ENCODE peak calls at places on chromosomes 7 and 10, in six cellular contexts. One of them, this sample, is unnamed.

GRCh38 chr7:72017756-72018155 is 394.4 kb downstream of the CALN1 start:
- DNase-seq in HepG2: no peak
- DNase-seq in H1: no peak
- DNase-seq in K562: no peak
- DNase-seq in GM12891: no peak
- DNase-seq in GM12878: no peak
- DNase-seq in this sample: no peak

GRCh38 chr10:17075975-17076374 is 53.6 kb downstream of the CUBN start:
- DNase-seq in HepG2: no peak
- DNase-seq in GM12891: no peak
- DNase-seq in K562: no peak
- DNase-seq in GM12878: no peak
- DNase-seq in H1: no peak
- DNase-seq in this sample: no peak

GRCh38 chr7:34748244-34749039 is 90.4 kb downstream of the NPSR1 start:
- DNase-seq in GM12891: no peak
- DNase-seq in H1: no peak
- DNase-seq in GM12878: no peak
- DNase-seq in K562: no peak
- DNase-seq in HepG2: peak; percentile 99
- DNase-seq in this sample: no peak

GRCh38 chr10:46068905-46069304 is 22.8 kb upstream of the MSMB start:
- DNase-seq in GM12891: no peak
- DNase-seq in H1: no peak
- DNase-seq in K562: no peak
- DNase-seq in HepG2: no peak
- DNase-seq in GM12878: no peak
- DNase-seq in this sample: no peak

GRCh38 chr7:140719711-140720110 is 23.2 kb downstream of the NDUFB2 start:
- DNase-seq in HepG2: no peak
- DNase-seq in H1: no peak
- DNase-seq in K562: no peak
- DNase-seq in GM12891: no peak
- DNase-seq in GM12878: peak; percentile 11
- DNase-seq in this sample: no peak

GRCh38 chr7:99137418-99138180 is 6.3 kb downstream of the SMURF1 start:
- DNase-seq in H1: peak; percentile 49
- DNase-seq in GM12891: no peak
- DNase-seq in GM12878: no peak
- DNase-seq in HepG2: no peak
- DNase-seq in K562: no peak
- DNase-seq in this sample: no peak

GRCh38 chr7:105497016-105497415 is 25.1 kb downstream of the PUS7 start:
- DNase-seq in GM12878: no peak
- DNase-seq in GM12891: no peak
- DNase-seq in K562: no peak
- DNase-seq in HepG2: no peak
- DNase-seq in H1: no peak
- DNase-seq in this sample: no peak

GRCh38 chr7:13991791-13992620 is 2.5 kb upstream of the ETV1 start:
- DNase-seq in K562: peak; percentile 22
- DNase-seq in H1: no peak
- DNase-seq in GM12891: no peak
- DNase-seq in GM12878: no peak
- DNase-seq in HepG2: no peak
- DNase-seq in this sample: no peak

GRCh38 chr7:148883233-148884048 is 650 bp downstream of the EZH2 start:
- DNase-seq in GM12891: peak; percentile 29
- DNase-seq in H1: no peak
- DNase-seq in GM12878: no peak
- DNase-seq in K562: peak; percentile 55
- DNase-seq in HepG2: no peak
- DNase-seq in this sample: peak; percentile 32

GRCh38 chr7:141706394-141707064 is 1.6 kb upstream of the WEE2 start:
- DNase-seq in K562: no peak
- DNase-seq in GM12878: no peak
- DNase-seq in HepG2: no peak
- DNase-seq in GM12891: no peak
- DNase-seq in H1: no peak
- DNase-seq in this sample: no peak

GRCh38 chr7:151014950-151015349 is 9.3 kb downstream of the ATG9B start:
- DNase-seq in HepG2: no peak
- DNase-seq in GM12891: no peak
- DNase-seq in H1: no peak
- DNase-seq in GM12878: no peak
- DNase-seq in K562: no peak
- DNase-seq in this sample: no peak

GRCh38 chr10:63240807-63241206 is 107.7 kb downstream of the NRBF2 start:
- DNase-seq in GM12891: no peak
- DNase-seq in H1: no peak
- DNase-seq in K562: no peak
- DNase-seq in GM12878: no peak
- DNase-seq in HepG2: no peak
- DNase-seq in this sample: no peak

GRCh38 chr7:51326646-51327286 is 10.2 kb upstream of the COBL start:
- DNase-seq in GM12878: no peak
- DNase-seq in H1: peak; percentile 82
- DNase-seq in GM12891: no peak
- DNase-seq in HepG2: no peak
- DNase-seq in K562: no peak
- DNase-seq in this sample: no peak

GRCh38 chr7:51325231-51325630 is 8.6 kb upstream of the COBL start:
- DNase-seq in H1: no peak
- DNase-seq in HepG2: no peak
- DNase-seq in GM12878: no peak
- DNase-seq in K562: peak; percentile 27
- DNase-seq in GM12891: no peak
- DNase-seq in this sample: no peak

GRCh38 chr7:51325937-51326336 is 9.3 kb upstream of the COBL start:
- DNase-seq in H1: no peak
- DNase-seq in K562: no peak
- DNase-seq in GM12891: no peak
- DNase-seq in HepG2: no peak
- DNase-seq in GM12878: no peak
- DNase-seq in this sample: no peak

GRCh38 chr7:51321961-51322515 is 5.4 kb upstream of the COBL start:
- DNase-seq in H1: no peak
- DNase-seq in GM12891: no peak
- DNase-seq in K562: no peak
- DNase-seq in HepG2: no peak
- DNase-seq in GM12878: no peak
- DNase-seq in this sample: no peak

DNA sequence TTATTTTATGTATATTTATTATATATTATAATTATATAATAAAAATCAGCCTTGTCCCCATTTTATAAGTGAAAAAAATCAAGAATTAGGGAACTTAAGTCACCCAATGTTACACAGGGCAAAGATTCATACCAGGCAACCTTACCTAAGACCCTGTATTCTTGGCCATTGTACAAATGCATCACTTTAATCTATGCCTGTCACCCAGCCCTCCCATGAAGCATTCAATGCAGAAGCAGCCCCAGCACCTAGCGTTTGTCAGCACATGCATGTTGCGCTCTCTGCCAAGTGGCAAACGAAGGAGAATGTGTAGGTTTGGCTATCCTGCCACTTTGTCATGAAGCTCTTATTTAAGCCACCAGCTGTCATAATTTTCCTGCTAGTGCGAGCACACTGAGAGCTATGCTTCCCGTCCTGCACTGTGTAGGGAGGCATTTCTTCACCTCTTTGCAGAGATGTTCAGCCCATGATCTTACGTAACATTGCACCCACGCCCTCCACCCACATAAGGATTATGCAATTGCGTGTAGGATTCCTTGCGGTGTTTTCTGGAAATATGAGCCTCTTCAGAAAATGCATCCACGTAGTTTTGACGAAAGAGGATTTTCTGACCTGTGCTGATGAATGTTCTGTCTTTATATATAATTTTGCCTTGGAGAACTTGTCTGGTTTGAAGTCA is 7.7 kb upstream of the COBL start:
- DNase-seq in K562: no peak
- DNase-seq in GM12891: no peak
- DNase-seq in HepG2: no peak
- DNase-seq in H1: no peak
- DNase-seq in GM12878: no peak
- DNase-seq in this sample: no peak
- TF ChIP-seq TAF1 in K562: no peak
- TF ChIP-seq TAF1 in GM12891: no peak
- TF ChIP-seq TAF1 in HepG2: no peak
- TF ChIP-seq TAF1 in H1: no peak
- TF ChIP-seq TAF1 in GM12878: no peak
- TF ChIP-seq TAF1 in this sample: no peak

DNA sequence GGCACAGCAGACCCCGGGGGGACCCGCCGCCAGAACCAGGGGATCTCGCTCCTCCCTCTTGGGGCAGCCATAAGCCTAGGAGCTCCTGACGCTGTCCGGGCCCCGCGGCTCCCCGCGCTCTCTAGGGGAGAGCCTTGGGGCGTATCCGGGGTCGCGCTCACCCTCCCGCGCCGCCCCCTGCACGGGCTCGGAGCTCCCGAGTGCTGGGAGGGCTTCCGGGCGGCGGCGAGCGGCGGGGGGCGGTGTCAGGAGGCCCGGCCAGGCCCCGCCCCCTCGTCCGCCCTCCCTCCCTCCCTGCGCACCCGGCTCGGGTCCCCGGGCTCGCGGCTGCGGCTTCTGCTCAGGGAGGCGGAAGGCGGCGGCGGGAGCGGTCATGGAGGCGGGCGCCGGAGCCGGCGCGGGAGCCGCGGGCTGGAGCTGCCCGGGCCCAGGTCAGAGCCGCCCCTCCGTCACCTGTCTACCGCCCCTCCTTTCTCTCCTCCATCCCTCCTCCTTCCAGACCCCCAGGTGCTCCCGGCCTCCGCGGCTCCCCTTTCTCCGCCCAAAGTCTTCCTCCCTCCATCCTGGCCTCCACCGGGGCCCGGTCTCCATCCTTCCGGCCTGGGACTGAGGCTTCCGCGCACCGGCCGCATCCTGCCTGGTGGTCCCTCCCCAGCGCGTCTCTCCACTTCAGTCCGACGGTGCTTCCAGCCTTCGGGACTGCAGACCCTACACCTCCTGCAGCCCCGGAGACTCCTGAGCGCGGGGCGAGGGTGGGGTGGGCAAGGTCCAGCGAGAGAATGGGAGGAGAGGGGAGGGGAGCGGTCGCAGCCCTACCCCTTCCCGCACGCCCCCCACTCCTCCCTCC is 424 bp upstream of the CCDC136 start:
- DNase-seq in K562: peak; percentile 97
- DNase-seq in H1: no peak
- DNase-seq in GM12878: no peak
- DNase-seq in GM12891: peak; percentile 83
- DNase-seq in HepG2: no peak
- DNase-seq in this sample: peak; percentile 87
- TF ChIP-seq POLR2A in K562: peak; percentile 82
- TF ChIP-seq POLR2A in H1: peak; percentile 22
- TF ChIP-seq POLR2A in GM12878: peak; percentile 49
- TF ChIP-seq POLR2A in GM12891: no peak
- TF ChIP-seq POLR2A in HepG2: no peak
- TF ChIP-seq POLR2A in this sample: no peak

GRCh38 chr10:91349381-91349780 is 60.8 kb upstream of the HECTD2 start:
- DNase-seq in GM12878: no peak
- DNase-seq in H1: no peak
- DNase-seq in GM12891: no peak
- DNase-seq in K562: no peak
- DNase-seq in HepG2: no peak
- DNase-seq in this sample: no peak
- TF ChIP-seq POLR2AphosphoS5 in GM12878: no peak
- TF ChIP-seq POLR2AphosphoS5 in H1: no peak
- TF ChIP-seq POLR2AphosphoS5 in GM12891: no peak
- TF ChIP-seq POLR2AphosphoS5 in K562: no peak
- TF ChIP-seq POLR2AphosphoS5 in HepG2: no peak
- TF ChIP-seq POLR2AphosphoS5 in this sample: no peak

DNA sequence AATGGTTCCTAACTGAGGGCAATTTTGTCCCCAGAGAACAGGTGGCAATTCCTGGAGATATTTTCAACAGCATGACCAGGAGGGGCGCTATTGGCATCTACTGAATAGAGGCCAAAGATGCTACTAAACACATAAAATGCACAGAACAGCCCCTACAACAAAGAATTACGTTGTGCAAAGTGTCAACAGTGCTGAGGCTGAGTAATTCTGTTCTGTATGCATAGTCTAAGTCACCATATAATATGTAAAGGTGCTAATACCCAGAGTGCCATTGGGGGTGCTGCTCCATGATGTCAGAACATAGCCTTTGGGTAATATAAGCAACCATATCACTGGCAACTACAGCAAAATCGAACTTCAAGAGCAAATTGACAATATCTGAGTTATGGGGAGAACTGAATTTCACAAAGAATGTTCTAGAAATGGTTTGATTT is 213.3 kb upstream of the PHYHIPL start:
- DNase-seq in GM12891: no peak
- DNase-seq in HepG2: peak; percentile 70
- DNase-seq in GM12878: no peak
- DNase-seq in H1: no peak
- DNase-seq in K562: no peak
- DNase-seq in this sample: no peak
- TF ChIP-seq TAF1 in GM12891: no peak
- TF ChIP-seq TAF1 in HepG2: no peak
- TF ChIP-seq TAF1 in GM12878: no peak
- TF ChIP-seq TAF1 in H1: no peak
- TF ChIP-seq TAF1 in K562: no peak
- TF ChIP-seq TAF1 in this sample: no peak

GRCh38 chr7:1028044-1028770 is 16.1 kb upstream of the GPR146 start:
- DNase-seq in K562: peak; percentile 98
- DNase-seq in GM12891: peak; percentile 95
- DNase-seq in HepG2: peak; percentile 75
- DNase-seq in H1: peak; percentile 36
- DNase-seq in GM12878: no peak
- DNase-seq in this sample: peak; percentile 98
- TF ChIP-seq POLR2A in K562: no peak
- TF ChIP-seq POLR2A in GM12891: no peak
- TF ChIP-seq POLR2A in HepG2: no peak
- TF ChIP-seq POLR2A in H1: peak; percentile 61
- TF ChIP-seq POLR2A in GM12878: peak; percentile 84
- TF ChIP-seq POLR2A in this sample: peak; percentile 55